ENCODE peak calls at places on chromosome 1, in seven cellular contexts. K is K562, B is Panc1, S is fibroblast of villous mesenchyme, F is AG10803, U is BJ, A is fibroblast of lung. Y is an unnamed sample.

GRCh38 chr1:90262791-90263190 is 267.9 kb downstream of the ZNF326 start:
- DNase-seq in B (no peak), A (no peak), U (no peak), S (no peak), F (peak), K (no peak), Y (no peak)

GRCh38 chr1:107964397-107965111 is 426 bp downstream of the VAV3 start:
- DNase-seq in U (no peak), A (peak), S (peak), F (peak), B (no peak), K (no peak), Y (peak)

GRCh38 chr1:110200666-110201065 is 9.4 kb upstream of the KCNC4 start:
- DNase-seq in K (no peak), F (no peak), U (no peak), A (peak), B (no peak), S (no peak), Y (peak)

GRCh38 chr1:32208891-32209309 is at the start of gene DCDC2B:
- DNase-seq in K (no peak), A (peak), F (peak), S (peak), B (no peak), U (no peak), Y (peak)

GRCh38 chr1:208132287-208132882 is 111.8 kb downstream of the PLXNA2 start:
- DNase-seq in A (peak), S (peak), F (peak), K (peak), B (no peak), U (peak), Y (peak)

GRCh38 chr1:157773723-157774350 is 3.1 kb downstream of the FCRL2 start:
- DNase-seq in F (no peak), B (no peak), K (peak), S (no peak), A (no peak), U (no peak), Y (no peak)

GRCh38 chr1:94582578-94582977 is 41.0 kb upstream of the F3 start:
- DNase-seq in F (no peak), S (no peak), U (no peak), K (no peak), B (no peak), A (no peak), Y (no peak)

GRCh38 chr1:65955071-65955470 is 162.4 kb downstream of the PDE4B start:
- DNase-seq in A (peak), K (no peak), B (no peak), F (no peak), U (no peak), S (no peak), Y (no peak)

GRCh38 chr1:102919659-102920058 is 188.7 kb downstream of the COL11A1 start:
- DNase-seq in U (no peak), B (no peak), A (peak), K (no peak), S (peak), F (peak), Y (peak)

GRCh38 chr1:109258481-109259466 is 9.4 kb downstream of the CELSR2 start:
- DNase-seq in B (no peak), U (no peak), F (no peak), A (no peak), S (no peak), K (no peak), Y (no peak)

GRCh38 chr1:221643404-221644175 is 98.3 kb downstream of the DUSP10 start:
- DNase-seq in F (no peak), S (no peak), K (no peak), U (no peak), A (no peak), B (no peak), Y (no peak)

GRCh38 chr1:155191904-155192303 is 15.8 kb downstream of the THBS3 start:
- DNase-seq in F (no peak), B (no peak), A (no peak), K (no peak), S (no peak), U (no peak), Y (no peak)
- H3K4me3 ChIP-seq in F (no peak), B (no peak), A (no peak), K (no peak), S (no peak), U (no peak), Y (no peak)

DNA sequence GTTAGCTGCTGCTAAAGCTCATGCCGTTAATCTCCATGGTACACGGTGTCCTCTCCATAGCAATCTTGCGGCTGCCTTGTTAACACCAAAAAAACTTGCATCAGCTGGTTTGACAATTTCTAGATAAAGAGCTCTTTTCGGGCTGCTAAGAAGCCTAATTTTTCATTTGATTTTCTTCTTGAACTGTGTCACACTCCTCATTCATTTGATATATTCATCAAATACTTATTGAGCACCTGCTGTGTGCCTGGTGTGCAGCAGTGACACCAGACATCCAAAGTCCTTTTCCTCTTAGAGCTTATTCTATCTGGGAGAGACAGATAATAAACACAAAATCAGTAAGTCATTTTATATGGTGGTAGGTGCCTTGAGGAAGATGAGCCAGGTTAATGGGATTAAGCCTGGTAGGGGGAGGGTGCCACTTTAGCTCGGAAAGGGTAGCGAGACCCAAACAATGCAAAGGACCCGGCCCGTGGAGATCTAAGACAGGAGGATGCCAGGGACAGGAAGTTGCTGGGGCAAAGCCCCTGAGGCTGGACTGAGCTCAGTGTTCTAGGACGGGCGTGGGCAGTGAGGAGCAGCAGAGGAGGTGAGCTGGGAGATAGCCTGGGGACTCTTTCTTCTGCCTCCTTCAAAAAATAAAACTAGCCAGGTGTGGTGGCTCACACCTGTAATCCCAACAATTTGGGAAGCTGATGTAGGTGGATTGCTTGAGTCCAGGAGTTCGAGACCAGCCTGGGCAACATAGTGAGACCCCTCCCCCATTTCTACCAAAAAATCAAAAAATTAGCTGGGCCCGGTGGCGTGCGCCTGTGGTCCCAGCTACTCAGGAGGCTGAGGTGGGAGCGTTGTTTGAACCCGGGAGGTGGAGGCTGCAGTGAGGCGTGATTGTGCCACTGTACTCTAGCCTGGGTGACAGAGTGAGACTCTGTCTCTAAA is 50.7 kb upstream of the LGALS8 start:
- DNase-seq in B (no peak), A (no peak), S (peak), K (no peak), U (no peak), F (no peak), Y (no peak)
- TF ChIP-seq CTCF in B (no peak), A (no peak), S (no peak), K (no peak), U (no peak), F (no peak), Y (no peak)

GRCh38 chr1:183514235-183514634 is 41.9 kb downstream of the SMG7 start:
- DNase-seq in S (no peak), B (no peak), F (no peak), A (no peak), K (no peak), U (no peak), Y (no peak)

GRCh38 chr1:183515002-183515689 is 42.8 kb downstream of the SMG7 start:
- DNase-seq in B (peak), U (peak), F (peak), S (peak), K (no peak), A (peak), Y (peak)

GRCh38 chr1:183517401-183517800 is 45.1 kb downstream of the SMG7 start:
- DNase-seq in F (no peak), S (no peak), U (no peak), B (no peak), K (no peak), A (no peak), Y (no peak)

GRCh38 chr1:183520379-183520778 is 48.1 kb downstream of the SMG7 start:
- DNase-seq in S (no peak), F (no peak), K (no peak), A (no peak), U (no peak), B (no peak), Y (peak)

GRCh38 chr1:183516725-183517124 is 44.4 kb downstream of the SMG7 start:
- DNase-seq in A (no peak), F (no peak), K (no peak), B (no peak), S (no peak), U (no peak), Y (no peak)
- H3K4me3 ChIP-seq in A (no peak), F (no peak), K (no peak), B (no peak), S (no peak), U (no peak), Y (no peak)

DNA sequence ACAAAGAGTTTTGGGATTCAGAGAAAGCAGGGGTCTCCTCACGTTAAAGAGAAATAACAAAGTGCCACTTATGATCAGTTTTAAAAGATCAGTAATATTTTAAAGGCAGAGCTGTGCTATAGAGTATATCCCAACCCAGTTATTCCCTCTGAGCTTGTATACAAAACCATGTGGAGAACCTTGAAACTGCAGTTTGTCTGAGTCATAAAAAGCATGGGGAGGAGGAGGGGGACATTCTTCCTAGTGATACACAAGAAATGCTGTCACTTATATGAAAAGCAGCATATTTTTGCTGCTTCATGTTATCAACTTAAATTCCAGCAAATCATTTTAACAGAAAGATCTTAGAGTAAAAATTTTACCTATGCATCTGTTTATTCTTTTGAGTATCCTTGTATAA is 244.5 kb downstream of the GPR52 start:
- DNase-seq in A (peak), B (no peak), S (peak), K (peak), F (peak), U (no peak), Y (peak)
- TF ChIP-seq CTCF in A (peak), B (no peak), S (no peak), K (no peak), F (peak), U (no peak), Y (peak)

DNA sequence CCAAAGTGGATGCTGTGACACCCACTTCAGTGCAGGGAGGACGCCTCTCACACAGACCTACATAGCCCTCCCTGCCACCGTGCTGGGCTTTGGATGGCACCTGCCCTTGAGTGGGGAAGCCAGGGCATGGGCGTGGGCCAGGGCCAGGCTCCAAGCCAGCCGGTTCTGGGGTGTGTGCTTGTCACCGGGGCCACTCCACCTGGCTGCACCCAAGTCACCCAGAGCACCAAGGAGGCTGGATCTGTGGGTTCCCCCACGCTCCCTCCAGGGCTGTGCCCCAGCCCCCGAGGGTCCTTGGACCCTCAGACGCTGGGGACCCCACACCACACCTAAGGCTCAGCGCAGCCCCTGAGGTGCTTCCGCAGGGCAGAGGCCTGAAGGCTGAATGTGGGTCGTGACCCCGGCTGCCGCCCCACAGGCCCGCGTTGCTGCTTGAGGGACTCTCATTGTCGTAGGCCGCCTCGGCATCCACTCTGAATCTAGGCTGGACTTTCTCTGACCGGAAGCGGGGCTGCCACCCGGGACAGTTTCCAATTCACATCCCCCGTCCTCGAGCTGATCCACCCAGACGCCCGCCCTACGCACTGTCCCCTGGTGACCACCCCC is 1.5 kb downstream of the MXRA8 start:
- DNase-seq in F (no peak), S (peak), B (no peak), A (no peak), U (no peak), K (no peak), Y (no peak)
- H3K4me3 ChIP-seq in F (peak), S (peak), B (peak), A (peak), U (peak), K (peak), Y (peak)

GRCh38 chr1:230798187-230798484 is 50.9 kb downstream of the CAPN9 start:
- DNase-seq in F (no peak), K (no peak), S (no peak), U (no peak), A (no peak), B (no peak), Y (no peak)
- TF ChIP-seq CTCF in F (no peak), K (no peak), S (no peak), U (no peak), A (peak), B (peak), Y (no peak)

GRCh38 chr1:16087733-16088132 is 14.3 kb upstream of the FAM131C start:
- DNase-seq in B (no peak), U (no peak), S (no peak), A (no peak), K (no peak), F (no peak), Y (no peak)
- H3K4me3 ChIP-seq in B (no peak), U (no peak), S (no peak), A (no peak), K (no peak), F (no peak), Y (no peak)

DNA sequence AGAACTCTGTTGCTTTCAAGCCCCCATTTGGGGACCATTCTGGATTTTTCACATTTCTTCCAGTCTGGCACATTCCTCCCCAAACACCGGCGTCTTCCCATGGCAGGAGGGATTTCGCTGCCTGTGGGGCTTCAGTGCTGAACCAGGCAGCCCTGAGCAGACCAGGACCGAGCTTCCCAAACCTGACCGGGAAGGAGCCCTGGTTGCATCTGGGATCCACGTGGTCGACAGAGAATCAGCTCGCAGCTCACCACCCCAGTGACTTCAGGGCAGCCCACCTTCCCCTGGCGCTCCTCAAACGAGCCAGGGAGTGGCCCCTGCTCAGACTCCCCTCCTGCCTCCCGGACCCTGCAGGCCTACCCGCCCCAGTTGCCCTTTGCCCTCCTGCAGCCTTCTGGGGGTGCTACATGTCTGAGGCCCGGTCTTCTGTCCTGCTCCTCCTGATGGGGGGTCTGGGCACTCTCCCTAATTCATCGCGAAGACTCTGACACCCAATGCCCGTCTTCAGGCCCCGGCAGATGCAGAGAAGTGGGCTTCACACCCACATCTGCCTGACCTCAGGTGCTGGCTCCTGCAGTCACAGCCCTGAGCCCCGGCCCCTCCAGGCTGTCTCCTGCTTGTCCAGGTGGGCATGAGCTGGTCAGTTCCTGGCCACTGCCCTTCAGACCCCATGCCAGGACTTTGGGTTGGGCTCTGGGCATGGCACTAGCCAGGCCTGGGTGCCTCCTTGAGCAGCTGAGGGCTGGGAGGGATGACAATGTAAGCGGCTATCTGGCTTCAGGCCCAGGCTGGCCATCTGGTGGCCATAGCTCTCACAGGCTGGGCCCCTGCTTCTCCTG is 26.2 kb upstream of the PRSS38 start:
- DNase-seq in F (no peak), A (no peak), S (peak), U (no peak), K (no peak), B (no peak), Y (no peak)
- TF ChIP-seq CTCF in F (peak), A (peak), S (peak), U (peak), K (no peak), B (no peak), Y (peak)

Y was measured in cardiac fibroblast.